ENCODE peak calls at places on chromosomes 1 and 21, in eight cellular contexts. One of them, this sample, is unnamed.
A peak's percentile ranks its signal among the peaks of the same experiment; 100 is the strongest.

GRCh38 chr1:242467556-242468145 is 56.8 kb downstream of the PLD5 start:
- DNase-seq in CD8-positive, alpha-beta T cell: peak; percentile 14
- DNase-seq in left ventricle myocardium inferior: peak; percentile 21
- DNase-seq in psoas muscle: no peak
- DNase-seq in brain microvascular endothelial cell: peak; percentile 48
- DNase-seq in MM.1S: peak; percentile 48
- DNase-seq in fibroblast of mammary gland: peak; percentile 66
- DNase-seq in transverse colon: peak; percentile 41
- DNase-seq in this sample: peak; percentile 54

GRCh38 chr1:153626929-153627796 is at the start of gene S100A13:
- DNase-seq in left ventricle myocardium inferior: peak; percentile 72
- DNase-seq in fibroblast of mammary gland: peak; percentile 97
- DNase-seq in brain microvascular endothelial cell: peak; percentile 94
- DNase-seq in psoas muscle: peak; percentile 92
- DNase-seq in CD8-positive, alpha-beta T cell: no peak
- DNase-seq in transverse colon: peak; percentile 71
- DNase-seq in MM.1S: no peak
- DNase-seq in this sample: peak; percentile 97

GRCh38 chr1:165644064-165644735 is 13.2 kb downstream of the MGST3 start:
- DNase-seq in left ventricle myocardium inferior: no peak
- DNase-seq in psoas muscle: no peak
- DNase-seq in brain microvascular endothelial cell: no peak
- DNase-seq in MM.1S: no peak
- DNase-seq in fibroblast of mammary gland: peak; percentile 22
- DNase-seq in CD8-positive, alpha-beta T cell: no peak
- DNase-seq in transverse colon: no peak
- DNase-seq in this sample: peak; percentile 22

GRCh38 chr1:54402896-54403295 is 3.3 kb downstream of the SSBP3 start:
- DNase-seq in CD8-positive, alpha-beta T cell: no peak
- DNase-seq in brain microvascular endothelial cell: no peak
- DNase-seq in psoas muscle: no peak
- DNase-seq in MM.1S: no peak
- DNase-seq in fibroblast of mammary gland: no peak
- DNase-seq in left ventricle myocardium inferior: no peak
- DNase-seq in transverse colon: no peak
- DNase-seq in this sample: no peak

GRCh38 chr1:159177273-159177907 is 6.0 kb downstream of the CADM3 start:
- DNase-seq in brain microvascular endothelial cell: peak; percentile 51
- DNase-seq in transverse colon: peak; percentile 22
- DNase-seq in fibroblast of mammary gland: peak; percentile 70
- DNase-seq in MM.1S: peak; percentile 81
- DNase-seq in left ventricle myocardium inferior: no peak
- DNase-seq in psoas muscle: no peak
- DNase-seq in CD8-positive, alpha-beta T cell: no peak
- DNase-seq in this sample: peak; percentile 77

GRCh38 chr1:77494036-77494435 is 188.4 kb downstream of the ZZZ3 start:
- DNase-seq in transverse colon: no peak
- DNase-seq in left ventricle myocardium inferior: no peak
- DNase-seq in psoas muscle: no peak
- DNase-seq in brain microvascular endothelial cell: no peak
- DNase-seq in MM.1S: no peak
- DNase-seq in CD8-positive, alpha-beta T cell: no peak
- DNase-seq in fibroblast of mammary gland: no peak
- DNase-seq in this sample: no peak

GRCh38 chr1:182761396-182762395 is 27.9 kb upstream of the NPL start:
- DNase-seq in transverse colon: no peak
- DNase-seq in left ventricle myocardium inferior: no peak
- DNase-seq in MM.1S: no peak
- DNase-seq in CD8-positive, alpha-beta T cell: no peak
- DNase-seq in fibroblast of mammary gland: peak; percentile 16
- DNase-seq in brain microvascular endothelial cell: no peak
- DNase-seq in psoas muscle: no peak
- DNase-seq in this sample: no peak

GRCh38 chr1:229485318-229485717 is 22.8 kb downstream of the NUP133 start:
- DNase-seq in MM.1S: no peak
- DNase-seq in fibroblast of mammary gland: no peak
- DNase-seq in brain microvascular endothelial cell: no peak
- DNase-seq in transverse colon: no peak
- DNase-seq in left ventricle myocardium inferior: no peak
- DNase-seq in CD8-positive, alpha-beta T cell: no peak
- DNase-seq in psoas muscle: no peak
- DNase-seq in this sample: no peak

GRCh38 chr21:25848309-25848708 is 113.5 kb downstream of the GABPA start:
- DNase-seq in left ventricle myocardium inferior: no peak
- DNase-seq in MM.1S: no peak
- DNase-seq in psoas muscle: no peak
- DNase-seq in brain microvascular endothelial cell: no peak
- DNase-seq in transverse colon: no peak
- DNase-seq in fibroblast of mammary gland: no peak
- DNase-seq in CD8-positive, alpha-beta T cell: no peak
- DNase-seq in this sample: no peak

GRCh38 chr1:212353181-212353580 is 61.5 kb downstream of the PACC1 start:
- DNase-seq in left ventricle myocardium inferior: no peak
- DNase-seq in CD8-positive, alpha-beta T cell: no peak
- DNase-seq in MM.1S: no peak
- DNase-seq in brain microvascular endothelial cell: no peak
- DNase-seq in fibroblast of mammary gland: no peak
- DNase-seq in psoas muscle: no peak
- DNase-seq in transverse colon: no peak
- DNase-seq in this sample: no peak

GRCh38 chr1:155169541-155169940 is 3.6 kb downstream of the KRTCAP2 start:
- DNase-seq in psoas muscle: no peak
- DNase-seq in MM.1S: no peak
- DNase-seq in CD8-positive, alpha-beta T cell: no peak
- DNase-seq in transverse colon: no peak
- DNase-seq in brain microvascular endothelial cell: no peak
- DNase-seq in fibroblast of mammary gland: no peak
- DNase-seq in left ventricle myocardium inferior: no peak
- DNase-seq in this sample: no peak

GRCh38 chr1:155168456-155169210 is 4.5 kb downstream of the KRTCAP2 start:
- DNase-seq in CD8-positive, alpha-beta T cell: no peak
- DNase-seq in fibroblast of mammary gland: no peak
- DNase-seq in MM.1S: no peak
- DNase-seq in brain microvascular endothelial cell: no peak
- DNase-seq in left ventricle myocardium inferior: no peak
- DNase-seq in psoas muscle: no peak
- DNase-seq in transverse colon: no peak
- DNase-seq in this sample: no peak

GRCh38 chr1:155166006-155166372 is 7.1 kb downstream of the KRTCAP2 start:
- DNase-seq in fibroblast of mammary gland: no peak
- DNase-seq in psoas muscle: no peak
- DNase-seq in transverse colon: no peak
- DNase-seq in brain microvascular endothelial cell: no peak
- DNase-seq in MM.1S: no peak
- DNase-seq in CD8-positive, alpha-beta T cell: no peak
- DNase-seq in left ventricle myocardium inferior: no peak
- DNase-seq in this sample: no peak

GRCh38 chr1:155167166-155168104 is 5.7 kb downstream of the KRTCAP2 start:
- DNase-seq in left ventricle myocardium inferior: peak; percentile 90
- DNase-seq in transverse colon: peak; percentile 94
- DNase-seq in psoas muscle: peak; percentile 94
- DNase-seq in CD8-positive, alpha-beta T cell: peak; percentile 86
- DNase-seq in brain microvascular endothelial cell: peak; percentile 77
- DNase-seq in MM.1S: peak; percentile 93
- DNase-seq in fibroblast of mammary gland: peak; percentile 82
- DNase-seq in this sample: peak; percentile 88

DNA sequence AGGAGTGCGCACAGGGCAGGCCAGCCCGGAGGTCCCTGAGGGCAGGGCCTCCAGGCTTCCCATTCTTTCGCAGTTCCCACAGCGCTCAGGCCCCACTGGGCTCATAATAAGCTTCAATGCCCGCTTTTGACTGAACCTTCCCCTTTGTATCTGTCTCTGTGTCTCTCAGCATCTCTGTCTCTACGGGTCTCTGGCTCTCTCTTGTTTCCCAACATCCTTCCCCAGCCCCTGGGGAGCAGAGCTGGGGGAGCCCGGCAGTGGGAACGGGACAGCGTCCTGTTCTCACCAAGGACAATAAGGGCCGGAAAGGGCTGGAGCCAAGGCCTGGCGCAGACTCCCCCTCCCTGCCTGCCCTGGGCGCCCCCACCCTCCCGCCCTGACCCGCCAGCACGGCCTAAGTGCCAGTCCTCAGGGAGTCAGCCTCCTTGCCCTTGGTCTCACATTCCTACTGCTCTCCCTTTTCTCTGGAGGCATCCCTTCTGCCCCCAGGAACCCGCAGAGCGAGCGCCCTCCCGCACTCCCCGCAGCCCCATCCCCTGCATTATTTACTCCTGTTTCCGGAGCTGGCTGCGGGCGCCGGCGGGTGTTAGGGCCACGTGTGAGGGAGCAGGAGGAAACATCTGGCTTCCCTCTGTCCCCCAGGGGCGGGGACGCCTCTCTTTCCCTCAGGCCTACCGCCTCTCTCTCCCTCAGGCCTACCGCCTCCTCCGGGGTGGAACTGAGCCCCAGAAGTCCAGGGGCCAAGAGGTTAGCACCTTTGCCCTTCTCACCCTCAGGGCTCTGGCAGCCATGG is 6.5 kb downstream of the KRTCAP2 start:
- DNase-seq in psoas muscle: peak; percentile 83
- DNase-seq in CD8-positive, alpha-beta T cell: no peak
- DNase-seq in transverse colon: peak; percentile 31
- DNase-seq in left ventricle myocardium inferior: peak; percentile 81
- DNase-seq in brain microvascular endothelial cell: no peak
- DNase-seq in MM.1S: no peak
- DNase-seq in fibroblast of mammary gland: no peak
- DNase-seq in this sample: peak; percentile 37
- TF ChIP-seq CTCF in psoas muscle: no peak
- TF ChIP-seq CTCF in CD8-positive, alpha-beta T cell: no peak
- TF ChIP-seq CTCF in transverse colon: no peak
- TF ChIP-seq CTCF in left ventricle myocardium inferior: no peak
- TF ChIP-seq CTCF in brain microvascular endothelial cell: no peak
- TF ChIP-seq CTCF in MM.1S: no peak
- TF ChIP-seq CTCF in fibroblast of mammary gland: no peak
- TF ChIP-seq CTCF in this sample: no peak

DNA sequence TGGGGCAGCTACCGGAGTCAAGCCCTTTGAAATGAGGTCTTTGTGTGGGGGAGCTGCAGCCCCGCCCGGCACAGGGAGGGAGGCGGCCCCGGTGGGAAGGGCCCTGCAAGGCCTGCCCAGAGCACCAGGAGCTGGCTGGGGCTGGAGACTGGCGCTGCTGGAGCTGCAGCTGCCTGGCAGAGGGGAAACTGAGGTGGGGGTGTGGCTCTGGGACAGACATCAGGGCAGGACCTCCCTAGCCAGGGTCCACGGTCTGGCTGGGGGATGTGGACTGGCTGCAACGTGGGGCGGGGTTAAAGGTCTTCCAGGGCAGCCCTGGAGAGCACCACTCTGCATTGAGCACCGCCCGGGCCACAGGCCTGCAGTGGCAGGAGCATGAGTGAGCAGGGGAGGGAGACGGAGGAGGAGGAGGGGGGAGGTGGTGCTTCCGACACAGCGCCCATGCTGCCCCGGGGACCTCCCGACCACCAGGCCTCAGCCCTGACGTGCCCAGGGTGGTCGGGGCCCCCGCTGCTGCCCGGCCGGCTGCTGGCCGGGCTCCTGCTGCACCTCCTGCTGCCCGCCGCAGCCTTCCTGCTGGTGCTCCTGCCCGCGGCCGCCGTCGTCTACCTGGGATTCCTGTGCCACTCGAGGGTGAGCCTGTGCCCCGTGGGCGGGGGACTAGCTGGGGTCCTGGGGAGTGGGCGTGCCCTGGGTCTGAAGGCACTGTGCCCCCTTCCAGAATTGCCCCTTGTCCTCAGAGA is 4.8 kb upstream of the ANKRD65 start:
- DNase-seq in transverse colon: no peak
- DNase-seq in left ventricle myocardium inferior: no peak
- DNase-seq in MM.1S: no peak
- DNase-seq in brain microvascular endothelial cell: no peak
- DNase-seq in CD8-positive, alpha-beta T cell: no peak
- DNase-seq in psoas muscle: no peak
- DNase-seq in fibroblast of mammary gland: no peak
- DNase-seq in this sample: no peak
- H3K4me3 ChIP-seq in transverse colon: no peak overlapping the region
- H3K4me3 ChIP-seq in left ventricle myocardium inferior: no peak overlapping the region
- H3K4me3 ChIP-seq in MM.1S: no peak overlapping the region
- H3K4me3 ChIP-seq in brain microvascular endothelial cell: no peak overlapping the region
- H3K4me3 ChIP-seq in CD8-positive, alpha-beta T cell: no peak overlapping the region
- H3K4me3 ChIP-seq in psoas muscle: no peak overlapping the region
- H3K4me3 ChIP-seq in fibroblast of mammary gland: no peak overlapping the region
- H3K4me3 ChIP-seq in this sample: no peak overlapping the region

GRCh38 chr1:3675436-3675835 is 23.1 kb downstream of the TP73 start:
- DNase-seq in transverse colon: no peak
- DNase-seq in psoas muscle: peak; percentile 23
- DNase-seq in brain microvascular endothelial cell: no peak
- DNase-seq in MM.1S: no peak
- DNase-seq in left ventricle myocardium inferior: no peak
- DNase-seq in fibroblast of mammary gland: no peak
- DNase-seq in CD8-positive, alpha-beta T cell: no peak
- DNase-seq in this sample: no peak

GRCh38 chr1:3679098-3679555 is 26.8 kb downstream of the TP73 start:
- DNase-seq in transverse colon: no peak
- DNase-seq in left ventricle myocardium inferior: no peak
- DNase-seq in CD8-positive, alpha-beta T cell: no peak
- DNase-seq in psoas muscle: no peak
- DNase-seq in fibroblast of mammary gland: no peak
- DNase-seq in MM.1S: no peak
- DNase-seq in brain microvascular endothelial cell: no peak
- DNase-seq in this sample: no peak

GRCh38 chr1:3678361-3679097 is 26.2 kb downstream of the TP73 start:
- DNase-seq in psoas muscle: no peak
- DNase-seq in CD8-positive, alpha-beta T cell: no peak
- DNase-seq in fibroblast of mammary gland: no peak
- DNase-seq in transverse colon: no peak
- DNase-seq in MM.1S: no peak
- DNase-seq in brain microvascular endothelial cell: no peak
- DNase-seq in left ventricle myocardium inferior: no peak
- DNase-seq in this sample: no peak

GRCh38 chr1:3677411-3677944 is 25.2 kb downstream of the TP73 start:
- DNase-seq in transverse colon: no peak
- DNase-seq in CD8-positive, alpha-beta T cell: no peak
- DNase-seq in psoas muscle: no peak
- DNase-seq in fibroblast of mammary gland: no peak
- DNase-seq in left ventricle myocardium inferior: no peak
- DNase-seq in brain microvascular endothelial cell: no peak
- DNase-seq in MM.1S: no peak
- DNase-seq in this sample: no peak

GRCh38 chr1:3676581-3677410 is 24.5 kb downstream of the TP73 start:
- DNase-seq in left ventricle myocardium inferior: no peak
- DNase-seq in psoas muscle: no peak
- DNase-seq in CD8-positive, alpha-beta T cell: no peak
- DNase-seq in brain microvascular endothelial cell: no peak
- DNase-seq in MM.1S: no peak
- DNase-seq in transverse colon: no peak
- DNase-seq in fibroblast of mammary gland: no peak
- DNase-seq in this sample: no peak
- TF ChIP-seq CTCF in left ventricle myocardium inferior: no peak
- TF ChIP-seq CTCF in psoas muscle: no peak
- TF ChIP-seq CTCF in CD8-positive, alpha-beta T cell: no peak
- TF ChIP-seq CTCF in brain microvascular endothelial cell: no peak
- TF ChIP-seq CTCF in MM.1S: no peak
- TF ChIP-seq CTCF in transverse colon: no peak
- TF ChIP-seq CTCF in fibroblast of mammary gland: no peak
- TF ChIP-seq CTCF in this sample: no peak

DNA sequence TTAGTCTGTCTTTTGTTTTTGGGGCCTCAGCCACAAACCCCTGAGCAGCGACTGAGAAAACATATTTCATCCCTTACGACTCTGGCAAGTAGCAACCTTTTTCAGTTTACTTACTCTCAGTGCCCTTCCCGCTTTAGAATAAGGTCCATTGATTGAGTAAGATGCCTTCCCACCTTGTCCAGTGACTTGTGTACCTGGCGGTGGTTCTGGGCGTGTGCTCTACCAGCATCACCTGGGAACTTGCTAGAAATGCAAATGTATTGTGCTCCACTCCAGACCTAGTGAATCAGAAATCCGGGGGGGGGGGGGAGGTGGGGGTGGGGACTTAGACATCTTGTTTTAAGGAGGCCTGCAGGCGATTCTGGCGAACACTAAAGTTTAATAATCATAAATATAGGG is 72.1 kb downstream of the S1PR1 start:
- DNase-seq in transverse colon: no peak
- DNase-seq in CD8-positive, alpha-beta T cell: no peak
- DNase-seq in fibroblast of mammary gland: no peak
- DNase-seq in psoas muscle: no peak
- DNase-seq in left ventricle myocardium inferior: no peak
- DNase-seq in brain microvascular endothelial cell: no peak
- DNase-seq in MM.1S: no peak
- DNase-seq in this sample: no peak
- H3K4me3 ChIP-seq in transverse colon: no peak overlapping the region
- H3K4me3 ChIP-seq in CD8-positive, alpha-beta T cell: peak overlapping the region; percentile 44
- H3K4me3 ChIP-seq in fibroblast of mammary gland: no peak overlapping the region
- H3K4me3 ChIP-seq in psoas muscle: no peak overlapping the region
- H3K4me3 ChIP-seq in left ventricle myocardium inferior: peak overlapping the region; percentile 60
- H3K4me3 ChIP-seq in brain microvascular endothelial cell: no peak overlapping the region
- H3K4me3 ChIP-seq in MM.1S: no peak overlapping the region
- H3K4me3 ChIP-seq in this sample: no peak overlapping the region

This sample was measured in cardiac fibroblast.